ENCODE peak calls at places on chromosomes 11 and 22, in four cellular contexts. A is CD8-positive, alpha-beta T cell; W is fibroblast of lung; N is mammary epithelial cell. O is an unnamed sample. For H3K4me1, the result is how much of the 10 kb centered on the place peaks cover.

GRCh38 chr22:40449676-40450035 is 79.3 kb downstream of the SGSM3 start:
- DNase-seq in N (peak), A (no peak), W (peak), O (no peak)

GRCh38 chr11:31050061-31050790 is 319.3 kb downstream of the DCDC1 start:
- DNase-seq in A (no peak), N (no peak), W (no peak), O (no peak)

GRCh38 chr11:16860632-16861031 is 122.2 kb downstream of the C11orf58 start:
- DNase-seq in W (no peak), A (no peak), N (no peak), O (no peak)

GRCh38 chr11:80855975-80856524 is 1415.2 kb upstream of the TENM4 start:
- DNase-seq in A (no peak), N (peak), W (peak), O (no peak)

GRCh38 chr11:8631395-8632110 is 37.5 kb upstream of the STK33 start:
- DNase-seq in N (peak), W (peak), A (no peak), O (no peak)

GRCh38 chr11:32510039-32510438 is 73.6 kb upstream of the EIF3M start:
- DNase-seq in A (no peak), W (no peak), N (no peak), O (no peak)

GRCh38 chr22:48631288-48631687 is 1196.4 kb downstream of the BRD1 start:
- DNase-seq in W (no peak), N (no peak), A (no peak), O (no peak)

GRCh38 chr11:66727883-66728759 is 895 bp downstream of the SPTBN2 start:
- DNase-seq in W (no peak), A (no peak), N (no peak), O (no peak)

GRCh38 chr11:70002433-70002832 is 75.7 kb upstream of the ANO1 start:
- DNase-seq in A (no peak), W (no peak), N (no peak), O (no peak)

GRCh38 chr11:47887910-47888569 is 39.9 kb upstream of the NUP160 start:
- DNase-seq in A (no peak), N (no peak), W (no peak), O (no peak)

GRCh38 chr11:30454108-30454507 is 131.2 kb downstream of the ARL14EP start:
- DNase-seq in W (no peak), A (no peak), N (no peak), O (no peak)

GRCh38 chr11:16120008-16120407 is 236.3 kb downstream of the SOX6 start:
- DNase-seq in W (no peak), N (no peak), A (no peak), O (no peak)

GRCh38 chr11:8964324-8965320 is at the start of gene TMEM9B:
- DNase-seq in W (peak), A (peak), N (peak), O (peak)

GRCh38 chr11:117427356-117427874 is 99.8 kb downstream of the CEP164 start:
- DNase-seq in W (no peak), A (no peak), N (no peak), O (no peak)

GRCh38 chr11:93988455-93988854 is 32.7 kb upstream of the HEPHL1 start:
- DNase-seq in N (no peak), W (no peak), A (no peak), O (no peak)
- H3K4me1 ChIP-seq in N (under half), W (under half), A (under half), O (under half)

DNA sequence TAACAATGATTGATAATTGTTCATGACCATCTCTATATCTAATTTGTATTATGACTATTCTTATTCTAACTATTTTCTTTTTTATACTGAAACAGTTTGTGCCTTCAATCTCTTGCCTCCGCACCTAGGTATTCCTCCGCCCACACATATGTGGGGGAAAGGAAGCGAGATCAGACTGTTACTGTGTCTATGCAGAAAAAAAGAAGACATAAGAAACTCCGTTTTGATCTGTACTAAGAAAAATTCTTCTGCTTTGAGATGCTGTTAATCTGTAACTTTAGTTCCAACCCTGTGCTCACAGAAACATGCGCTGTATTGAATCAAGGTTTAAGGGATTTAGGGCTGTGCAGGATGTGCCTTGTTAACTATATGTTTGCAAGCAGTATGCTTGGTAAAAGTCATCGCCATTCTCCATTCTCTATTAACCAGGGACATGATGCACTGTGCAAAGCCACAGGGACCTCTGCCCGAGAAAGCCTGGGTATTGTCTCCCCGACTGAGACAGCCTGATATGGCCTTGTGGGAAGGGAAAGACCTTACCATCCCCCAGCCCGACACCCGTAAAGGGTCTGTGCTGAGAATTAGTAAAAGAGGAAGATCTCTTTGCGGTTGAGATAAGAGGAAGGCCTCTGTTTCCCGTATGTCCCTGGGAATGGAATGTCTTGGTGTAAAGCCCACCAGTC is 2.1 kb upstream of the SCYL1 start:
- DNase-seq in W (no peak), N (no peak), A (no peak), O (peak)
- H3K4me3 ChIP-seq in W (no peak), N (no peak), A (peak), O (no peak)

GRCh38 chr11:118439656-118440055 is 3.4 kb downstream of the KMT2A start:
- DNase-seq in N (no peak), A (no peak), W (no peak), O (no peak)
- H3K4me1 ChIP-seq in N (under half), A (half or more), W (under half), O (half or more)

GRCh38 chr11:114301088-114301487 is 4.9 kb downstream of the NNMT start:
- DNase-seq in W (no peak), A (no peak), N (no peak), O (no peak)

GRCh38 chr11:114296979-114297372 is 777 bp downstream of the NNMT start:
- DNase-seq in A (no peak), W (no peak), N (no peak), O (no peak)

GRCh38 chr11:114297806-114298700 is 1.9 kb downstream of the NNMT start:
- DNase-seq in A (no peak), W (peak), N (no peak), O (no peak)

GRCh38 chr11:114296190-114296978 is at the start of gene NNMT:
- DNase-seq in W (peak), A (no peak), N (peak), O (peak)

GRCh38 chr11:114298701-114299090 is 2.5 kb downstream of the NNMT start:
- DNase-seq in A (no peak), W (no peak), N (no peak), O (no peak)
- H3K4me3 ChIP-seq in A (no peak), W (peak), N (peak), O (peak)

GRCh38 chr11:83026229-83026628 is 45.5 kb downstream of the RAB30 start:
- DNase-seq in A (no peak), W (no peak), N (no peak), O (no peak)
- H3K4me1 ChIP-seq in A (under half), W (under half), N (under half), O (under half)

GRCh38 chr11:45982656-45983470 is 60.4 kb downstream of the LARGE2 start:
- DNase-seq in N (peak), W (peak), A (no peak), O (no peak)
- H3K4me3 ChIP-seq in N (no peak), W (no peak), A (no peak), O (no peak)

DNA sequence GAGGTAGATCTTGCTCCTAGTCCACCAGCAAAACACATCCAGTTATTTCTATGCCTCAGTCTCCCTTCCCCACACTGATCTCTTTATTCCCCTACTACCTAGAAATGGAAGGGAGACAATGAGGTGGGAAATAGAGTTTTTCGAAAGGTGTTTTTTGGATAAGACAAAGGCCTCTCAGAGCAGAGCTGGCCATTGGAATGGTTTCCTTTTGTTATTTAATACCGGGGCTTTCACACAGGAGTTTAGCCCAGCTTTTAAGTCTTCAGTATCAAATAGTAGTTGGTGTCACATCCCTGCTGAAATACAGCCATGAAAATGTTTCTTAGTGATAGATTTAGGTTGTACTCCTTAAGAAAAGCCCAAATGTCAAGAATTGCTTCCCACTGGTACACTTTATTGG is 65.4 kb upstream of the B3GAT1 start:
- DNase-seq in N (no peak), A (no peak), W (no peak), O (no peak)
- H3K4me1 ChIP-seq in N (under half), A (under half), W (under half), O (under half)

DNA sequence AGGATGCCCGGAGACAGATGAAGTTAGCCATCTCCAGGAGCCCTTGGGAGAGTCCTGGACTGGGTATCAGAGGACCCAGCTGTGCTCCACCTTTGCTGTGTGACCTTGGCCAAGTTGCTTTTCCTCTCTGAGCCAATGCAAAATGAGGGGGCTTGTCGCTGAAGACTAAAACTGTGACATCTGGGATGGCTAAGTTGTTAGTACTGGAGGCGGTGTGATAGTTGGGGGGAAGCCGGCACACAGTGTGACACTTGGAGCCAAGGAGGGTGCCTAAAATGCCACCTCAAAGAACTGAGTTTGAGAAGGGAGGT is 481 bp downstream of the INPP5J start:
- DNase-seq in W (no peak), N (no peak), A (no peak), O (no peak)
- H3K4me3 ChIP-seq in W (no peak), N (peak), A (no peak), O (peak)

GRCh38 chr11:114158886-114159285 is 99.4 kb downstream of the ZBTB16 start:
- DNase-seq in N (no peak), W (no peak), A (no peak), O (no peak)
- H3K4me1 ChIP-seq in N (half or more), W (under half), A (half or more), O (half or more)

GRCh38 chr22:29006346-29006745 is 55.3 kb downstream of the C22orf31 start:
- DNase-seq in N (no peak), A (no peak), W (no peak), O (no peak)

GRCh38 chr22:29002603-29003002 is 59.0 kb downstream of the C22orf31 start:
- DNase-seq in W (no peak), N (no peak), A (no peak), O (no peak)

GRCh38 chr22:29003975-29004646 is 57.5 kb downstream of the C22orf31 start:
- DNase-seq in N (peak), W (no peak), A (no peak), O (no peak)

GRCh38 chr22:29003552-29003951 is 58.1 kb downstream of the C22orf31 start:
- DNase-seq in N (no peak), A (no peak), W (no peak), O (no peak)

DNA sequence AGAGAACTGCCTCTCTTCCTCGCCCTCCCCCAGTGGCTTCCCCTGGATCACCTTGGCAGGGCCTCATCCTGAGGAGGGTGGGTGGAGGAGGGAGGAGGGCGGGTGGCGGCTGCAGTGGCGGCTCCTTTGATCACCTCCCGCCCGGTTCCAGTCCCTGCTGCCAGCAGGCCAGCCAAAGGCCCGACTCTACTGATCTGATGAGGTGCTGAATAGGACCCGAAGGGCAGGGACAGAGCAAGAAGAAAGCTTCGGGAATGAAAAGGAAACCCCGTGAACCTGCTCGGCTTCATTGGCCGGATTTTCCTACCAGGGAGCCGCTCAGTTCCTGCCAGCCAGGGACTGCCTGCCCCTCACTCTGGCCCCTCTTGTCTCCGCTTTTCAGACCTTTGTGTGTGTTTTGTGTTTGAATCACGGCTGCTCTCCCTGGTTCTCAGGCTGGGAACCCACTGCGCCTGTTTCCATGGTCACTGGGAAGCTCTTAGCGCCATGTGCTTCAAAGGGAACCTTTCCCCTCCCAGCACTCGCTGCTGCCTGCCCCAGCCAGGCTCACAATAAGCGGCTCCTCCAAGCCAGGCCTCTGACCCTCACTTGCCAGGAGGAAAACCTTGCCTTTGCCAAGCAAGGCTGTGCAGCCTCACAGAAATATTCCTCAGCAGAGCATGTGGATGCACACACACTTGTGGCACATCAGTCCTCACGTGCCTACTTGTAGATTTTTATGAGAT is 56.8 kb downstream of the C22orf31 start:
- DNase-seq in W (peak), A (no peak), N (no peak), O (peak)
- H3K4me3 ChIP-seq in W (no peak), A (no peak), N (no peak), O (no peak)

O was measured in upper lobe of right lung.